ENCODE peak calls at places on chromosomes 11 and 22, in seven cellular contexts. K is GM20000, N is HFF-Myc, C is cardiac muscle cell, Z is bronchial epithelial cell, E is SK-N-SH, U is AG09309. O is an unnamed sample.

GRCh38 chr11:129117595-129118350 is 74.4 kb downstream of the ARHGAP32 start:
- DNase-seq in K (peak; percentile 57), C (peak; percentile 61), U (peak; percentile 49), N (peak; percentile 48), Z (peak; percentile 68), E (peak; percentile 58), O (no peak)

GRCh38 chr11:10743354-10744035 is 7.6 kb upstream of the CTR9 start:
- DNase-seq in Z (no peak), N (no peak), E (no peak), U (no peak), C (no peak), K (no peak), O (no peak)

GRCh38 chr22:23790819-23791736 is 4.3 kb downstream of the SMARCB1 start:
- DNase-seq in C (no peak), N (peak; percentile 94), U (peak; percentile 90), E (peak; percentile 79), K (peak; percentile 2), Z (no peak), O (no peak)

GRCh38 chr11:109320595-109320994 is 101.4 kb upstream of the C11orf87 start:
- DNase-seq in E (no peak), C (no peak), U (peak; percentile 61), N (no peak), Z (peak; percentile 86), K (no peak), O (no peak)

GRCh38 chr11:72773291-72773690 is 20.6 kb downstream of the STARD10 start:
- DNase-seq in C (no peak), N (no peak), K (no peak), E (peak; percentile 87), Z (peak; percentile 87), U (peak; percentile 55), O (no peak)

GRCh38 chr11:74090701-74091100 is 80.1 kb downstream of the C2CD3 start:
- DNase-seq in Z (peak; percentile 10), K (no peak), E (no peak), U (no peak), N (no peak), C (no peak), O (no peak)

GRCh38 chr22:17726561-17727243 is 47.6 kb downstream of the BID start:
- DNase-seq in C (no peak), N (no peak), E (no peak), Z (no peak), K (no peak), U (no peak), O (no peak)

GRCh38 chr11:13227676-13228255 is 49.8 kb upstream of the BMAL1 start:
- DNase-seq in C (no peak), K (no peak), Z (peak; percentile 50), N (no peak), E (no peak), U (no peak), O (no peak)

GRCh38 chr11:56782167-56782847 is 33.8 kb upstream of the OR9G4 start:
- DNase-seq in N (no peak), E (no peak), Z (no peak), U (no peak), C (no peak), K (peak; percentile 10), O (no peak)

GRCh38 chr11:113874920-113875413 is 405 bp downstream of the USP28 start:
- DNase-seq in Z (peak; percentile 25), U (no peak), C (peak; percentile 27), E (peak; percentile 37), N (no peak), K (no peak), O (no peak)

GRCh38 chr11:12810497-12810896 is 136.3 kb downstream of the TEAD1 start:
- DNase-seq in U (no peak), Z (no peak), N (no peak), C (no peak), E (no peak), K (no peak), O (no peak)

GRCh38 chr11:24885580-24886173 is 388.8 kb downstream of the LUZP2 start:
- DNase-seq in C (no peak), K (no peak), E (no peak), N (no peak), U (no peak), Z (no peak), O (no peak)

GRCh38 chr11:3880724-3881123 is 25.3 kb downstream of the STIM1 start:
- DNase-seq in Z (peak; percentile 75), K (no peak), C (no peak), U (no peak), E (no peak), N (no peak), O (no peak)

GRCh38 chr11:28736256-28736655 is 628.1 kb downstream of the METTL15 start:
- DNase-seq in C (no peak), Z (peak; percentile 18), K (no peak), N (no peak), U (no peak), E (no peak), O (no peak)

GRCh38 chr22:32904044-32904443 is 102.5 kb downstream of the TIMP3 start:
- DNase-seq in N (no peak), U (no peak), K (no peak), Z (peak; percentile 63), C (peak; percentile 75), E (peak; percentile 60), O (no peak)

GRCh38 chr11:73159981-73160777 is 18.1 kb upstream of the FCHSD2 start:
- DNase-seq in K (no peak), Z (peak; percentile 36), N (no peak), C (no peak), U (no peak), E (no peak), O (no peak)

GRCh38 chr22:49301398-49302149 is 526.1 kb downstream of the BRD1 start:
- DNase-seq in K (no peak), Z (no peak), N (no peak), E (no peak), U (no peak), C (no peak), O (no peak)

GRCh38 chr11:27886765-27887328 is 186.6 kb upstream of the BDNF start:
- DNase-seq in C (no peak), U (no peak), E (no peak), N (no peak), K (no peak), Z (peak; percentile 35), O (no peak)

GRCh38 chr11:27459191-27459590 is 13.4 kb downstream of the LGR4 start:
- DNase-seq in E (no peak), N (no peak), K (no peak), Z (no peak), C (no peak), U (no peak), O (no peak)

GRCh38 chr11:124971810-124972209 is 17.8 kb downstream of the CCDC15 start:
- DNase-seq in K (no peak), E (no peak), C (no peak), N (no peak), Z (peak; percentile 58), U (no peak), O (no peak)

GRCh38 chr11:124970925-124971324 is 16.9 kb downstream of the CCDC15 start:
- DNase-seq in C (peak; percentile 6), E (peak; percentile 5), U (no peak), N (no peak), Z (peak; percentile 75), K (peak; percentile 10), O (no peak)
- TF ChIP-seq CTCF in C (no peak), E (peak; percentile 10), U (peak; percentile 24), N (no peak), Z (peak; percentile 37), K (no peak), O (no peak)

GRCh38 chr11:34206598-34207300 is 101.3 kb downstream of the NAT10 start:
- DNase-seq in E (peak; percentile 59), N (no peak), C (peak; percentile 72), K (no peak), U (no peak), Z (no peak), O (no peak)

GRCh38 chr11:34201130-34201529 is 95.7 kb downstream of the NAT10 start:
- DNase-seq in C (no peak), N (no peak), K (no peak), E (no peak), Z (no peak), U (no peak), O (no peak)

GRCh38 chr11:34204396-34205279 is 99.2 kb downstream of the NAT10 start:
- DNase-seq in K (no peak), U (no peak), C (no peak), N (no peak), E (no peak), Z (peak; percentile 99), O (no peak)

GRCh38 chr11:34205326-34206035 is 100.1 kb downstream of the NAT10 start:
- DNase-seq in K (no peak), N (no peak), Z (no peak), C (no peak), U (no peak), E (no peak), O (no peak)

DNA sequence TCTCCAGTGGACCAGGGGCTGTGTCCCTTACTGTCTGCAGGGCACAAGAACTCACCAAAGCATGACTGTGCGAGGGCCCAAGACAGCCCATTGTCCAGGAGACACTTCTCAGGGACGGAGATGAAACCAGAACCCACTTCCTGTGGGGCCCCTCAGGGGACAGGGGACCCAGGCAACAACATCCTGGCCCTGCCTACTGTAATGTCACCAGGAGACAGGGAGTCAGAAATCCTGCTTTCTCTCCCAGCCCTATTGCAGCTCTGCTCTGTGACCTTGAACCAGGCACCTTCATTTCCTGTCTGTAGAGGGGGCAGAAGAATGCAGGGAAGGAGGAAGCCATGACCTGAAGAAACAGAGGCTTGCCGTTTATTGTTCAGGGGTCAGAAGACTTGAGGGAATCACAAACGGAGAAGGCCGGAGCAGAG is 98.0 kb downstream of the NAT10 start:
- DNase-seq in Z (no peak), N (no peak), E (no peak), K (no peak), C (no peak), U (no peak), O (no peak)
- TF ChIP-seq CTCF in Z (no peak), N (no peak), E (no peak), K (no peak), C (no peak), U (no peak), O (no peak)

GRCh38 chr11:93652161-93652597 is 9.3 kb upstream of the CEP295 start:
- DNase-seq in Z (peak; percentile 30), U (no peak), E (peak; percentile 19), N (peak; percentile 37), K (peak; percentile 18), C (peak; percentile 35), O (no peak)

GRCh38 chr11:93646399-93646798 is 15.1 kb upstream of the CEP295 start:
- DNase-seq in N (no peak), E (no peak), U (no peak), K (no peak), Z (no peak), C (no peak), O (no peak)

GRCh38 chr11:93651052-93651451 is 10.4 kb upstream of the CEP295 start:
- DNase-seq in U (no peak), N (no peak), K (no peak), C (no peak), Z (no peak), E (no peak), O (no peak)

GRCh38 chr11:93645938-93646337 is 15.5 kb upstream of the CEP295 start:
- DNase-seq in C (no peak), U (no peak), E (no peak), N (no peak), K (no peak), Z (no peak), O (no peak)

GRCh38 chr11:93648168-93648567 is 13.3 kb upstream of the CEP295 start:
- DNase-seq in Z (peak; percentile 33), N (no peak), E (no peak), K (no peak), C (peak; percentile 11), U (no peak), O (no peak)
- TF ChIP-seq CTCF in Z (peak; percentile 37), N (peak; percentile 33), E (peak; percentile 37), K (peak; percentile 11), C (peak; percentile 50), U (peak; percentile 47), O (peak; percentile 46)

GRCh38 chr22:38837414-38837813 is 6.4 kb downstream of the NPTXR start:
- DNase-seq in E (no peak), Z (no peak), C (no peak), K (no peak), U (no peak), N (no peak), O (no peak)
- TF ChIP-seq CTCF in E (no peak), Z (no peak), C (no peak), K (no peak), U (no peak), N (no peak), O (no peak)

O was measured in D721Med.